ENCODE peak calls at places on chromosomes 6 and 20, in nine cellular contexts. One of them, this sample, is unnamed.
A peak's percentile ranks its signal among the peaks of the same experiment; 100 is the strongest.

GRCh38 chr20:7410150-7410549 is 530.1 kb downstream of the HAO1 start:
- DNase-seq in NCI-H774: no peak
- DNase-seq in CD4-positive, alpha-beta T cell: no peak
- DNase-seq in neuronal stem cell: no peak
- DNase-seq in neural crest cell: no peak
- DNase-seq in activated CD4-positive, alpha-beta memory T cell treated with anti-CD3 and anti-CD28 coated beads, Interleukin-2, amount 10 ng/mL, durations not matched to agents 7 days and 5 days: no peak
- DNase-seq in ovary: no peak
- DNase-seq in activated CD4-positive, alpha-beta T cell treated with anti-CD3 and anti-CD28 coated beads for 48 hours: no peak
- DNase-seq in stimulated activated CD4-positive, alpha-beta T cell treated with anti-CD3 and anti-CD28 coated beads, Interleukin-1b, Interleukin-23, amount 100 ng/mL, for 24 hours: no peak
- DNase-seq in this sample: no peak

GRCh38 chr20:10731190-10731955 is 57.6 kb upstream of the JAG1 start:
- DNase-seq in NCI-H774: no peak
- DNase-seq in neuronal stem cell: no peak
- DNase-seq in CD4-positive, alpha-beta T cell: no peak
- DNase-seq in activated CD4-positive, alpha-beta memory T cell treated with anti-CD3 and anti-CD28 coated beads, Interleukin-2, amount 10 ng/mL, durations not matched to agents 7 days and 5 days: no peak
- DNase-seq in neural crest cell: no peak
- DNase-seq in activated CD4-positive, alpha-beta T cell treated with anti-CD3 and anti-CD28 coated beads for 48 hours: no peak
- DNase-seq in ovary: no peak
- DNase-seq in stimulated activated CD4-positive, alpha-beta T cell treated with anti-CD3 and anti-CD28 coated beads, Interleukin-1b, Interleukin-23, amount 100 ng/mL, for 24 hours: no peak
- DNase-seq in this sample: peak; percentile 45

GRCh38 chr6:119355157-119355556 is 5.6 kb upstream of the MAN1A1 start:
- DNase-seq in activated CD4-positive, alpha-beta memory T cell treated with anti-CD3 and anti-CD28 coated beads, Interleukin-2, amount 10 ng/mL, durations not matched to agents 7 days and 5 days: no peak
- DNase-seq in ovary: no peak
- DNase-seq in NCI-H774: no peak
- DNase-seq in neuronal stem cell: no peak
- DNase-seq in stimulated activated CD4-positive, alpha-beta T cell treated with anti-CD3 and anti-CD28 coated beads, Interleukin-1b, Interleukin-23, amount 100 ng/mL, for 24 hours: no peak
- DNase-seq in activated CD4-positive, alpha-beta T cell treated with anti-CD3 and anti-CD28 coated beads for 48 hours: no peak
- DNase-seq in neural crest cell: no peak
- DNase-seq in CD4-positive, alpha-beta T cell: no peak
- DNase-seq in this sample: no peak

GRCh38 chr20:17024513-17025105 is 202.2 kb upstream of the PCSK2 start:
- DNase-seq in ovary: no peak
- DNase-seq in NCI-H774: no peak
- DNase-seq in activated CD4-positive, alpha-beta memory T cell treated with anti-CD3 and anti-CD28 coated beads, Interleukin-2, amount 10 ng/mL, durations not matched to agents 7 days and 5 days: no peak
- DNase-seq in stimulated activated CD4-positive, alpha-beta T cell treated with anti-CD3 and anti-CD28 coated beads, Interleukin-1b, Interleukin-23, amount 100 ng/mL, for 24 hours: no peak
- DNase-seq in neural crest cell: no peak
- DNase-seq in neuronal stem cell: peak; percentile 48
- DNase-seq in CD4-positive, alpha-beta T cell: no peak
- DNase-seq in activated CD4-positive, alpha-beta T cell treated with anti-CD3 and anti-CD28 coated beads for 48 hours: no peak
- DNase-seq in this sample: no peak

GRCh38 chr6:98633886-98634285 is 200.5 kb upstream of the POU3F2 start:
- DNase-seq in neural crest cell: no peak
- DNase-seq in stimulated activated CD4-positive, alpha-beta T cell treated with anti-CD3 and anti-CD28 coated beads, Interleukin-1b, Interleukin-23, amount 100 ng/mL, for 24 hours: no peak
- DNase-seq in neuronal stem cell: no peak
- DNase-seq in activated CD4-positive, alpha-beta memory T cell treated with anti-CD3 and anti-CD28 coated beads, Interleukin-2, amount 10 ng/mL, durations not matched to agents 7 days and 5 days: no peak
- DNase-seq in NCI-H774: no peak
- DNase-seq in CD4-positive, alpha-beta T cell: no peak
- DNase-seq in activated CD4-positive, alpha-beta T cell treated with anti-CD3 and anti-CD28 coated beads for 48 hours: no peak
- DNase-seq in ovary: no peak
- DNase-seq in this sample: no peak

GRCh38 chr6:36545767-36546663 is 1.3 kb downstream of the STK38 start:
- DNase-seq in NCI-H774: no peak
- DNase-seq in CD4-positive, alpha-beta T cell: no peak
- DNase-seq in activated CD4-positive, alpha-beta T cell treated with anti-CD3 and anti-CD28 coated beads for 48 hours: peak; percentile 38
- DNase-seq in ovary: peak; percentile 14
- DNase-seq in neural crest cell: no peak
- DNase-seq in activated CD4-positive, alpha-beta memory T cell treated with anti-CD3 and anti-CD28 coated beads, Interleukin-2, amount 10 ng/mL, durations not matched to agents 7 days and 5 days: peak; percentile 32
- DNase-seq in stimulated activated CD4-positive, alpha-beta T cell treated with anti-CD3 and anti-CD28 coated beads, Interleukin-1b, Interleukin-23, amount 100 ng/mL, for 24 hours: no peak
- DNase-seq in neuronal stem cell: no peak
- DNase-seq in this sample: peak; percentile 46

GRCh38 chr6:170113141-170113540 is 177.7 kb downstream of the DLL1 start:
- DNase-seq in activated CD4-positive, alpha-beta T cell treated with anti-CD3 and anti-CD28 coated beads for 48 hours: no peak
- DNase-seq in stimulated activated CD4-positive, alpha-beta T cell treated with anti-CD3 and anti-CD28 coated beads, Interleukin-1b, Interleukin-23, amount 100 ng/mL, for 24 hours: no peak
- DNase-seq in CD4-positive, alpha-beta T cell: no peak
- DNase-seq in ovary: peak; percentile 1
- DNase-seq in neuronal stem cell: no peak
- DNase-seq in NCI-H774: no peak
- DNase-seq in activated CD4-positive, alpha-beta memory T cell treated with anti-CD3 and anti-CD28 coated beads, Interleukin-2, amount 10 ng/mL, durations not matched to agents 7 days and 5 days: no peak
- DNase-seq in neural crest cell: no peak
- DNase-seq in this sample: no peak

GRCh38 chr6:20664250-20664649 is 130.0 kb downstream of the CDKAL1 start:
- DNase-seq in neuronal stem cell: no peak
- DNase-seq in activated CD4-positive, alpha-beta T cell treated with anti-CD3 and anti-CD28 coated beads for 48 hours: no peak
- DNase-seq in CD4-positive, alpha-beta T cell: no peak
- DNase-seq in neural crest cell: no peak
- DNase-seq in stimulated activated CD4-positive, alpha-beta T cell treated with anti-CD3 and anti-CD28 coated beads, Interleukin-1b, Interleukin-23, amount 100 ng/mL, for 24 hours: no peak
- DNase-seq in NCI-H774: no peak
- DNase-seq in ovary: no peak
- DNase-seq in activated CD4-positive, alpha-beta memory T cell treated with anti-CD3 and anti-CD28 coated beads, Interleukin-2, amount 10 ng/mL, durations not matched to agents 7 days and 5 days: no peak
- DNase-seq in this sample: no peak

GRCh38 chr20:2633381-2633780 is 19.1 kb upstream of the NOP56 start:
- DNase-seq in activated CD4-positive, alpha-beta memory T cell treated with anti-CD3 and anti-CD28 coated beads, Interleukin-2, amount 10 ng/mL, durations not matched to agents 7 days and 5 days: no peak
- DNase-seq in ovary: no peak
- DNase-seq in stimulated activated CD4-positive, alpha-beta T cell treated with anti-CD3 and anti-CD28 coated beads, Interleukin-1b, Interleukin-23, amount 100 ng/mL, for 24 hours: no peak
- DNase-seq in NCI-H774: no peak
- DNase-seq in activated CD4-positive, alpha-beta T cell treated with anti-CD3 and anti-CD28 coated beads for 48 hours: no peak
- DNase-seq in CD4-positive, alpha-beta T cell: no peak
- DNase-seq in neural crest cell: no peak
- DNase-seq in neuronal stem cell: no peak
- DNase-seq in this sample: no peak

GRCh38 chr20:62557425-62557824 is 81.6 kb upstream of the GATA5 start:
- DNase-seq in CD4-positive, alpha-beta T cell: no peak
- DNase-seq in neural crest cell: no peak
- DNase-seq in stimulated activated CD4-positive, alpha-beta T cell treated with anti-CD3 and anti-CD28 coated beads, Interleukin-1b, Interleukin-23, amount 100 ng/mL, for 24 hours: no peak
- DNase-seq in NCI-H774: no peak
- DNase-seq in ovary: no peak
- DNase-seq in activated CD4-positive, alpha-beta memory T cell treated with anti-CD3 and anti-CD28 coated beads, Interleukin-2, amount 10 ng/mL, durations not matched to agents 7 days and 5 days: no peak
- DNase-seq in neuronal stem cell: no peak
- DNase-seq in activated CD4-positive, alpha-beta T cell treated with anti-CD3 and anti-CD28 coated beads for 48 hours: no peak
- DNase-seq in this sample: no peak

GRCh38 chr20:60715172-60715571 is 536.9 kb upstream of the CDH4 start:
- DNase-seq in activated CD4-positive, alpha-beta T cell treated with anti-CD3 and anti-CD28 coated beads for 48 hours: no peak
- DNase-seq in activated CD4-positive, alpha-beta memory T cell treated with anti-CD3 and anti-CD28 coated beads, Interleukin-2, amount 10 ng/mL, durations not matched to agents 7 days and 5 days: no peak
- DNase-seq in ovary: no peak
- DNase-seq in neural crest cell: no peak
- DNase-seq in NCI-H774: no peak
- DNase-seq in stimulated activated CD4-positive, alpha-beta T cell treated with anti-CD3 and anti-CD28 coated beads, Interleukin-1b, Interleukin-23, amount 100 ng/mL, for 24 hours: no peak
- DNase-seq in CD4-positive, alpha-beta T cell: no peak
- DNase-seq in neuronal stem cell: no peak
- DNase-seq in this sample: no peak

GRCh38 chr20:34475979-34476736 is 40.1 kb upstream of the DYNLRB1 start:
- DNase-seq in activated CD4-positive, alpha-beta T cell treated with anti-CD3 and anti-CD28 coated beads for 48 hours: peak; percentile 48
- DNase-seq in ovary: peak; percentile 34
- DNase-seq in neural crest cell: no peak
- DNase-seq in neuronal stem cell: no peak
- DNase-seq in activated CD4-positive, alpha-beta memory T cell treated with anti-CD3 and anti-CD28 coated beads, Interleukin-2, amount 10 ng/mL, durations not matched to agents 7 days and 5 days: peak; percentile 34
- DNase-seq in CD4-positive, alpha-beta T cell: peak; percentile 41
- DNase-seq in NCI-H774: no peak
- DNase-seq in stimulated activated CD4-positive, alpha-beta T cell treated with anti-CD3 and anti-CD28 coated beads, Interleukin-1b, Interleukin-23, amount 100 ng/mL, for 24 hours: no peak
- DNase-seq in this sample: no peak